ENCODE peak calls at places on chromosome 11, in four cellular contexts. L, R, C and A are unnamed samples.

GRCh38 chr11:71252782-71253730 is 679 bp upstream of the SHANK2 start:
- DNase-seq in L (peak; percentile 97), R (no peak), C (no peak), A (peak; percentile 27)

GRCh38 chr11:84465040-84465439 is 1162.1 kb downstream of the DLG2 start:
- DNase-seq in L (no peak), R (no peak), C (no peak), A (no peak)

GRCh38 chr11:28098257-28098656 is 9.7 kb downstream of the KIF18A start:
- DNase-seq in L (no peak), R (no peak), C (no peak), A (no peak)

GRCh38 chr11:128790200-128790599 is 76.9 kb downstream of the KCNJ1 start:
- DNase-seq in L (no peak), R (no peak), C (no peak), A (no peak)

GRCh38 chr11:20754957-20755356 is 85.6 kb downstream of the NELL1 start:
- DNase-seq in L (peak; percentile 2), R (no peak), C (peak; percentile 13), A (peak; percentile 20)

GRCh38 chr11:58621586-58622262 is 741 bp upstream of the CNTF start:
- DNase-seq in L (no peak), R (no peak), C (no peak), A (no peak)

GRCh38 chr11:6992457-6993431 is 27.4 kb downstream of the ZNF214 start:
- DNase-seq in L (no peak), R (no peak), C (no peak), A (no peak)

GRCh38 chr11:34204396-34205279 is 99.2 kb downstream of the NAT10 start:
- DNase-seq in L (peak; percentile 89), R (no peak), C (no peak), A (no peak)

GRCh38 chr11:810040-810567 is 337 bp downstream of the RPLP2 start:
- DNase-seq in L (no peak), R (no peak), C (no peak), A (no peak)

GRCh38 chr11:77778549-77778948 is 42.0 kb downstream of the RSF1 start:
- DNase-seq in L (no peak), R (no peak), C (no peak), A (no peak)

GRCh38 chr11:18721576-18722292 is 4.3 kb downstream of the IGSF22 start:
- DNase-seq in L (no peak), R (no peak), C (peak; percentile 74), A (peak; percentile 71)

GRCh38 chr11:17405232-17406005 is 17.0 kb upstream of the KCNJ11 start:
- DNase-seq in L (peak; percentile 37), R (no peak), C (no peak), A (no peak)

GRCh38 chr11:118998822-118999221 is 884 bp downstream of the CENATAC start:
- DNase-seq in L (peak; percentile 81), R (no peak), C (peak; percentile 34), A (no peak)

GRCh38 chr11:44709281-44709562 is 17.5 kb upstream of the TSPAN18 start:
- DNase-seq in L (peak; percentile 74), R (no peak), C (no peak), A (no peak)

GRCh38 chr11:20608938-20609337 is 9.5 kb downstream of the SLC6A5 start:
- DNase-seq in L (no peak), R (no peak), C (no peak), A (no peak)

GRCh38 chr11:120034881-120035620 is 102.9 kb downstream of the TRIM29 start:
- DNase-seq in L (no peak), R (no peak), C (no peak), A (no peak)

GRCh38 chr11:1337647-1338007 is 28.2 kb upstream of the TOLLIP start:
- DNase-seq in L (no peak), R (no peak), C (no peak), A (no peak)

GRCh38 chr11:99432677-99433076 is 411.9 kb downstream of the CNTN5 start:
- DNase-seq in L (no peak), R (no peak), C (no peak), A (no peak)

GRCh38 chr11:120751550-120751949 is 240.0 kb downstream of the GRIK4 start:
- DNase-seq in L (no peak), R (no peak), C (no peak), A (no peak)

GRCh38 chr11:131609921-131610320 is 239.5 kb downstream of the NTM start:
- DNase-seq in L (no peak), R (no peak), C (no peak), A (no peak)

GRCh38 chr11:108538022-108538424 is 39.8 kb upstream of the POGLUT3 start:
- DNase-seq in L (no peak), R (no peak), C (no peak), A (no peak)

GRCh38 chr11:122363306-122363705 is 247.3 kb upstream of the BLID start:
- DNase-seq in L (no peak), R (no peak), C (no peak), A (no peak)

GRCh38 chr11:111777094-111778046 is 11.2 kb upstream of the PPP2R1B start:
- DNase-seq in L (peak; percentile 82), R (peak; percentile 52), C (peak; percentile 59), A (peak; percentile 64)

GRCh38 chr11:132588366-132588765 is 943.9 kb downstream of the OPCML start:
- DNase-seq in L (no peak), R (no peak), C (no peak), A (no peak)

GRCh38 chr11:46948378-46949131 is 12.0 kb downstream of the CSTPP1 start:
- DNase-seq in L (no peak), R (no peak), C (no peak), A (peak; percentile 49)

GRCh38 chr11:614583-615452 is 932 bp downstream of the IRF7 start:
- DNase-seq in L (no peak), R (no peak), C (no peak), A (no peak)

GRCh38 chr11:14059491-14059890 is 97.0 kb downstream of the SPON1 start:
- DNase-seq in L (no peak), R (no peak), C (no peak), A (no peak)

GRCh38 chr11:22165087-22165486 is 27.8 kb upstream of the ANO5 start:
- DNase-seq in L (no peak), R (no peak), C (no peak), A (no peak)

GRCh38 chr11:113664981-113665710 is 41.0 kb downstream of the TMPRSS5 start:
- DNase-seq in L (peak; percentile 63), R (no peak), C (peak; percentile 34), A (no peak)

GRCh38 chr11:10490398-10491232 is 35.6 kb downstream of the AMPD3 start:
- DNase-seq in L (peak; percentile 68), R (no peak), C (peak; percentile 87), A (no peak)

GRCh38 chr11:116078101-116078561 is 573.9 kb upstream of the CADM1 start:
- DNase-seq in L (peak; percentile 15), R (no peak), C (no peak), A (peak; percentile 51)
- TF ChIP-seq TARDBP in L (no peak), R (no peak), C (no peak), A (no peak)

GRCh38 chr11:116885951-116886629 is 48.7 kb upstream of the APOA1 start:
- DNase-seq in L (no peak), R (no peak), C (no peak), A (no peak)
- TF ChIP-seq TARDBP in L (no peak), R (no peak), C (no peak), A (no peak)

DNA sequence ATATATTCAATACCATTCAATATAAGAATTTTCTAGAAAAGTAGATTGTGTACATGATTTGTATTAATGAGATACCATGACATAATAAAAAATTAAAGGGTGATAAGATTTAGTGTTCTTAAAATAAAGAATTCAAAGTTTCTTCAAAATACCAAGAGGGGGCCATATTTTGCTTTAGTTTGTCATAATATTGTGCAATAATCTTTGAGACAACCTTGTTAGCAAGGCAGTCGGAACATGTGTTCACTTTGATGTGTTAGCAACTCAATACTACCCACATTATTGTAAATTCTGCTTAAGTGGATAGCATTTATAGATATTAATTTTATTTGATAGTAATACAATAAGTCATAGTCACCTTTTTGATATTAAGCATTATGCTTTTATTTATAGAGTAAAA is 241.3 kb upstream of the PDGFD start:
- DNase-seq in L (no peak), R (no peak), C (no peak), A (no peak)
- TF ChIP-seq TARDBP in L (no peak), R (no peak), C (no peak), A (no peak)

GRCh38 chr11:74057251-74058151 is 48.6 kb upstream of the UCP3 start:
- DNase-seq in L (peak; percentile 9), R (no peak), C (peak; percentile 50), A (no peak)
- TF ChIP-seq TARDBP in L (no peak), R (no peak), C (no peak), A (no peak)